ENCODE peak calls at places on chromosomes 6 and 20, in seven cellular contexts. O is GM23338, J is foreskin keratinocyte, T is RWPE2, S is left lung, C is tibial nerve, E is suprapubic skin. L is an unnamed sample.
A peak's percentile ranks its signal among the peaks of the same experiment; 100 is the strongest.

GRCh38 chr20:34713194-34713943 is 9.2 kb downstream of the TP53INP2 start:
- DNase-seq in J (peak; percentile 88), T (peak; percentile 91), E (no peak), C (no peak), O (no peak), S (no peak), L (peak; percentile 52)

GRCh38 chr20:3783068-3783489 is 1.8 kb upstream of the SPEF1 start:
- DNase-seq in C (no peak), E (no peak), O (no peak), J (no peak), T (no peak), S (no peak), L (no peak)

GRCh38 chr20:32648761-32649615 is 24.8 kb downstream of the C20orf203 start:
- DNase-seq in S (no peak), O (no peak), T (no peak), E (no peak), J (peak; percentile 22), C (no peak), L (no peak)

GRCh38 chr6:134065706-134066105 is 13.3 kb upstream of the SLC2A12 start:
- DNase-seq in O (peak; percentile 82), C (no peak), J (no peak), E (no peak), T (no peak), S (no peak), L (no peak)

GRCh38 chr20:18692453-18692852 is 104.6 kb downstream of the DTD1 start:
- DNase-seq in O (no peak), C (no peak), S (no peak), T (no peak), J (no peak), E (no peak), L (no peak)

GRCh38 chr6:159720708-159721107 is 6.6 kb upstream of the WTAP start:
- DNase-seq in S (no peak), C (no peak), O (peak; percentile 75), J (no peak), E (no peak), T (no peak), L (no peak)

GRCh38 chr6:133863228-133863627 is 25.7 kb upstream of the TCF21 start:
- DNase-seq in C (no peak), S (no peak), T (no peak), E (no peak), J (no peak), O (no peak), L (no peak)

GRCh38 chr20:3777726-3778629 is 3.3 kb downstream of the SPEF1 start:
- DNase-seq in J (peak; percentile 23), T (peak; percentile 77), S (peak; percentile 83), E (peak; percentile 92), C (no peak), O (peak; percentile 85), L (peak; percentile 65)

GRCh38 chr6:156731436-156731835 is 45.7 kb upstream of the ARID1B start:
- DNase-seq in O (no peak), S (no peak), T (no peak), E (no peak), J (peak; percentile 27), C (no peak), L (no peak)

DNA sequence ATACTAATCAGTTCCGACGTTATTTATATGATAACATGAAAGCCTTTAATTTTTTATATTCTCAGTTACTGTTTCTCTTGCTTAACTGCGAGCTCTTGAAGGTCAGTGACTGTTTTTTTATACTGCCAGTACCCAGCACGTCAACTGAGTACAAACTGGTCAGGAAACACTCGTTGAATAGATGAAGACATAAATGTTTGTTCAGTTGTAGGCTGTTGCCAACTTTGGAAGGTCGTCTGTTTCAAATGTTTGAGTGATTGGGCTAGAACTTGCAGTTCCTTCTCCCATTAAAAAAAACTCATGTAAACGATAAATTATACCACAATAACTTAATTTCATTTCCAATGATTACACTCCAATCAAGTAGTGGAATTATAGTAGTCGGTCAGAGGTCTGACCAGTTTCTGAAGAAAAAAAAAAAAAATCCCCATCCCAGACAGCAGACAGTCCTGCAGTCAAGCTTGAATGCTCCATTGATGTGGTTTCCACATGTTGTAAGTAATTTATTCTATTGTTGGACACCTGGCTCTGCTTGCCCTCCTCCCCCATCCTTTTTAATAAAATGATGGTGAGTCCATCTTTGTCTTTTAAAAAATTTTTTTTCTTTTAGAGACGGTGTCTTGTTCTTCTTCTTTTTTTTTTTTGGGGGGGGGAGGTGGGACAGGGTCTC is 81.1 kb downstream of the SASH1 start:
- DNase-seq in T (no peak), S (no peak), O (no peak), J (no peak), C (no peak), E (no peak), L (no peak)
- H3K27ac ChIP-seq in T (no peak overlapping the region), S (peak overlapping the region; percentile 50), O (no peak overlapping the region), J (no peak overlapping the region), C (no peak overlapping the region), E (peak overlapping the region; percentile 22), L (no peak overlapping the region)

GRCh38 chr6:105492706-105493673 is 90.1 kb upstream of the PREP start:
- DNase-seq in C (no peak), S (no peak), E (no peak), T (no peak), O (no peak), J (no peak), L (no peak)
- H3K4me1 ChIP-seq in C (peaks cover 35% of the 10 kb centered on the region), S (peaks cover 20% of the 10 kb centered on the region), E (peaks cover 18% of the 10 kb centered on the region), T (no peaks in the 10 kb centered on the region), O (peaks cover 16% of the 10 kb centered on the region), J (peaks cover 4% of the 10 kb centered on the region), L (peaks cover 40% of the 10 kb centered on the region)

DNA sequence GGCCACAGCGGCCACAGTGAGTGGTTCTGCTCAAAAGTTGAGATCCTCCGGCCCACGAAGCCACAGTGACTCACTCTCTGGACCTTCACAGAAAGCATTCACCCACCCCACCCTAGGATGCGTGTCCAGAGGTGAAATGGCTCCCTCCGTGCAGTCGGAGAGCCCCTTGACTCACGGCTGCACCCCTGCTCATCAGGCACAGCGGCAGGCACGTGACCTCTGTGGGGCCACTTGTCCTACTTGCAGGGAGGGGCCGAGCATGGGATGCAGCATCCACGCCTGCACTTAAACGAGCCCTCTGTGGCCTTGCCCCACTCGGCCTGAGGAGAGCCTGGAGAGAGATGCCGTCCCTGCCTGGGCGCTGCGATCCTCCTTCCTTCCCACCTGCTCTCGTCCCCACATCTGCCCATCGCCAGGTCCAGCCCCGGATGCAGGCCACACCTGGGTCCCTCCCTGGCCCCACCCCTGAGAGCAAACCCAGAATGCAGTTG is 28.7 kb downstream of the NTSR1 start:
- DNase-seq in S (peak; percentile 25), T (peak; percentile 86), C (no peak), O (no peak), E (no peak), J (no peak), L (no peak)
- H3K27ac ChIP-seq in S (no peak overlapping the region), T (no peak overlapping the region), C (no peak overlapping the region), O (no peak overlapping the region), E (no peak overlapping the region), J (no peak overlapping the region), L (no peak overlapping the region)

DNA sequence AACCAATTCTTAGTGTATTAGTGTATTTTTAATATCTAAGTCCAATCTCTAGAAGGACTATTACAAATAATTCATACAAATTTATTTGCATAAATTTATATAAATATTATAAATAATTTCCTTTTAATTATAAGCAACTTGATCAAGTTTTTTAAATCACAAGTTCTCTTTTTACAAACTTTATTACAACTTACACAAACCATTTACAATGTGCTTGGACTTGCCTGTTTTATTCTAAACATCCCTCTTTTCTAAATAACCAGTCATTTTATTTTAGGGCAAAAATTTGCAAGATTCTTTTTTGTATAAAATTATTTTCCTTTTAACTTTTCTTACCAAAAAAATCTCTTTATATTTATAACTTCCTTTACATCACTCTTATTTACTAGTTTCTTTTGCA is 83.5 kb upstream of the SYNCRIP start:
- DNase-seq in C (no peak), O (peak; percentile 75), E (no peak), S (no peak), T (no peak), J (no peak), L (no peak)
- H3K4me1 ChIP-seq in C (no peaks in the 10 kb centered on the region), O (no peaks in the 10 kb centered on the region), E (no peaks in the 10 kb centered on the region), S (no peaks in the 10 kb centered on the region), T (no peaks in the 10 kb centered on the region), J (no peaks in the 10 kb centered on the region), L (no peaks in the 10 kb centered on the region)

DNA sequence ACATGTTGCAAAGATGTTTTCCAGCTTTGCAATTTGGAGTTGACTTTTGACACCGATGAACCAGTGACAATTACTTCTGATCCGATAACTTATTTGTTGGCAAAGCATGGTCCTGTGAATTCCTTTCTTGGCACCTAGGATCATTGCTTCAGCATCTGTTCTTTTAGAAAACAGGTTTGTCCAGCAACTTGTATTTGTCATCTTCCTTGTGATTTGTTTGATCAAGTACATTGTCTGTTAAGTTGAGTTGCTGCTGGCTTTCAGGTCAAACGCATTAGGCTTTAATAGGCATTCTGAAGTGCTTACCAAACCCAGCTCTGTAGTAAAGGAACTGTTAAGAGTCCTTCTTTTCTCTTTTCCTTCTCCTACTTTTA is 192.4 kb upstream of the ZNF217 start:
- DNase-seq in C (no peak), J (peak; percentile 72), T (peak; percentile 29), S (no peak), O (no peak), E (no peak), L (no peak)
- H3K27ac ChIP-seq in C (no peak overlapping the region), J (peak overlapping the region; percentile 67), T (peak overlapping the region; percentile 75), S (no peak overlapping the region), O (no peak overlapping the region), E (peak overlapping the region; percentile 78), L (no peak overlapping the region)

GRCh38 chr20:40668449-40669228 is 20.4 kb downstream of the MAFB start:
- DNase-seq in E (no peak), S (no peak), J (no peak), O (no peak), T (peak; percentile 78), C (no peak), L (no peak)
- H3K4me1 ChIP-seq in E (peaks cover 20% of the 10 kb centered on the region), S (no peaks in the 10 kb centered on the region), J (no peaks in the 10 kb centered on the region), O (peaks cover 2% of the 10 kb centered on the region), T (peaks cover 7% of the 10 kb centered on the region), C (no peaks in the 10 kb centered on the region), L (no peaks in the 10 kb centered on the region)

GRCh38 chr20:5000263-5001173 is 792 bp downstream of the SLC23A2 start:
- DNase-seq in T (peak; percentile 74), C (peak; percentile 34), O (peak; percentile 56), E (peak; percentile 82), J (no peak), S (peak; percentile 68), L (peak; percentile 41)
- H3K27ac ChIP-seq in T (peak overlapping the region; percentile 12), C (peak overlapping the region; percentile 84), O (no peak overlapping the region), E (peak overlapping the region; percentile 14), J (no peak overlapping the region), S (no peak overlapping the region), L (peak overlapping the region; percentile 39)

DNA sequence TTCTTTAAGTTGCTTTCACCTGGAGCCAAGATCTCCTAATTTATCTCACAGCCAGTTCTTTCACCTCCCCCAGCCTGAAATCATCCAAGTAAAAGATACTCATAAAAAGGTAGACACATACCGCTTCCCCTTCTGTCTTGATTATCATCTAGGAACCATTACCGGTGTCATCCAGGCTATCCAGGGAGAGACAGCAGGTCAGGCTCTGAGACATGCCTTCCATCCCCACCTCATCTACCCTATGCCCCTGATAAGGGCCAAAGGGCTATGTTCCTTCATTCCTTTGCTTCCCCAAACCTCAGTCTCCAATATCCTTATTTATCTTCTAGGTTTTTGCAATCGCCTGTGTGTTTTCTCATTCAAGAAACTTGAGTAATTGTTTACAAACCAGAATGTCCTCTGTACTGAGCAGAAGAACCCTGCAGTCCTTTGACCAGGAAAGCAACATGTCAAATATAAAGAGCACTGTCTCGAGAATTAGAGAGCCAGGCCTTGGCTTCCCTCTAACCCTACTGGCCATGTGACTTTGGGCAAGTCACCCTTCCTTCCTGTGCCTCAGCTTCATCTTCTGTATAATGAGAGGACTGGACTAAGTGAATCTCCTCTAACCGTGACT is 41.0 kb downstream of the TNFRSF21 start:
- DNase-seq in E (no peak), J (no peak), S (no peak), T (no peak), C (no peak), O (no peak), L (no peak)
- H3K4me1 ChIP-seq in E (no peaks in the 10 kb centered on the region), J (no peaks in the 10 kb centered on the region), S (no peaks in the 10 kb centered on the region), T (no peaks in the 10 kb centered on the region), C (no peaks in the 10 kb centered on the region), O (peaks cover 17% of the 10 kb centered on the region), L (no peaks in the 10 kb centered on the region)

GRCh38 chr6:147067184-147067583 is 137.0 kb upstream of the STXBP5 start:
- DNase-seq in T (no peak), S (no peak), E (no peak), O (no peak), C (no peak), J (no peak), L (no peak)
- H3K27ac ChIP-seq in T (no peak overlapping the region), S (no peak overlapping the region), E (no peak overlapping the region), O (no peak overlapping the region), C (no peak overlapping the region), J (no peak overlapping the region), L (no peak overlapping the region)

L was measured in heart right ventricle.